ENCODE peak calls at places on chromosomes 13 and 19, in nine cellular contexts. One of them, this sample, is unnamed.

GRCh38 chr13:114043421-114044053 is 69.7 kb upstream of the C13orf46 start:
- DNase-seq in HL-60: peak; percentile 98
- DNase-seq in sigmoid colon: peak; percentile 88
- DNase-seq in lower leg skin: peak; percentile 62
- DNase-seq in colonic mucosa: no peak
- DNase-seq in WERI-Rb-1: peak; percentile 89
- DNase-seq in tibial nerve: peak; percentile 49
- DNase-seq in fibroblast of villous mesenchyme: peak; percentile 100
- DNase-seq in thoracic aorta: no peak
- DNase-seq in this sample: no peak

GRCh38 chr13:33279898-33280549 is 5.5 kb downstream of the STARD13 start:
- DNase-seq in HL-60: no peak
- DNase-seq in sigmoid colon: no peak
- DNase-seq in lower leg skin: peak; percentile 63
- DNase-seq in colonic mucosa: no peak
- DNase-seq in WERI-Rb-1: no peak
- DNase-seq in tibial nerve: no peak
- DNase-seq in fibroblast of villous mesenchyme: no peak
- DNase-seq in thoracic aorta: no peak
- DNase-seq in this sample: no peak

GRCh38 chr19:6802336-6803035 is 30.0 kb downstream of the VAV1 start:
- DNase-seq in HL-60: peak; percentile 91
- DNase-seq in sigmoid colon: peak; percentile 67
- DNase-seq in lower leg skin: peak; percentile 56
- DNase-seq in colonic mucosa: peak; percentile 42
- DNase-seq in WERI-Rb-1: no peak
- DNase-seq in tibial nerve: no peak
- DNase-seq in fibroblast of villous mesenchyme: no peak
- DNase-seq in thoracic aorta: no peak
- DNase-seq in this sample: no peak

GRCh38 chr19:7986321-7987083 is 18.9 kb downstream of the ELAVL1 start:
- DNase-seq in HL-60: no peak
- DNase-seq in sigmoid colon: no peak
- DNase-seq in lower leg skin: no peak
- DNase-seq in colonic mucosa: no peak
- DNase-seq in WERI-Rb-1: no peak
- DNase-seq in tibial nerve: no peak
- DNase-seq in fibroblast of villous mesenchyme: peak; percentile 72
- DNase-seq in thoracic aorta: no peak
- DNase-seq in this sample: peak; percentile 10

GRCh38 chr13:52128714-52129700 is at the start of gene NEK5:
- DNase-seq in HL-60: peak; percentile 61
- DNase-seq in sigmoid colon: peak; percentile 70
- DNase-seq in lower leg skin: peak; percentile 23
- DNase-seq in colonic mucosa: peak; percentile 73
- DNase-seq in WERI-Rb-1: peak; percentile 51
- DNase-seq in tibial nerve: no peak
- DNase-seq in fibroblast of villous mesenchyme: peak; percentile 45
- DNase-seq in thoracic aorta: no peak
- DNase-seq in this sample: no peak

GRCh38 chr13:99639126-99639525 is 137.9 kb downstream of the TM9SF2 start:
- DNase-seq in HL-60: no peak
- DNase-seq in sigmoid colon: no peak
- DNase-seq in lower leg skin: no peak
- DNase-seq in colonic mucosa: no peak
- DNase-seq in WERI-Rb-1: no peak
- DNase-seq in tibial nerve: no peak
- DNase-seq in fibroblast of villous mesenchyme: no peak
- DNase-seq in thoracic aorta: no peak
- DNase-seq in this sample: no peak

GRCh38 chr13:114029866-114030625 is 56.2 kb upstream of the C13orf46 start:
- DNase-seq in HL-60: no peak
- DNase-seq in sigmoid colon: no peak
- DNase-seq in lower leg skin: no peak
- DNase-seq in colonic mucosa: no peak
- DNase-seq in WERI-Rb-1: no peak
- DNase-seq in tibial nerve: no peak
- DNase-seq in fibroblast of villous mesenchyme: no peak
- DNase-seq in thoracic aorta: no peak
- DNase-seq in this sample: no peak

GRCh38 chr13:28340272-28340793 is 154.6 kb downstream of the FLT1 start:
- DNase-seq in HL-60: no peak
- DNase-seq in sigmoid colon: no peak
- DNase-seq in lower leg skin: no peak
- DNase-seq in colonic mucosa: no peak
- DNase-seq in WERI-Rb-1: no peak
- DNase-seq in tibial nerve: no peak
- DNase-seq in fibroblast of villous mesenchyme: peak; percentile 45
- DNase-seq in thoracic aorta: no peak
- DNase-seq in this sample: no peak

GRCh38 chr13:95564948-95565347 is 12.4 kb downstream of the CLDN10 start:
- DNase-seq in HL-60: no peak
- DNase-seq in sigmoid colon: no peak
- DNase-seq in lower leg skin: no peak
- DNase-seq in colonic mucosa: no peak
- DNase-seq in WERI-Rb-1: no peak
- DNase-seq in tibial nerve: no peak
- DNase-seq in fibroblast of villous mesenchyme: peak; percentile 71
- DNase-seq in thoracic aorta: no peak
- DNase-seq in this sample: no peak

GRCh38 chr13:23609414-23610186 is 39.4 kb downstream of the TNFRSF19 start:
- DNase-seq in HL-60: no peak
- DNase-seq in sigmoid colon: no peak
- DNase-seq in lower leg skin: peak; percentile 42
- DNase-seq in colonic mucosa: peak; percentile 23
- DNase-seq in WERI-Rb-1: no peak
- DNase-seq in tibial nerve: peak; percentile 33
- DNase-seq in fibroblast of villous mesenchyme: peak; percentile 81
- DNase-seq in thoracic aorta: no peak
- DNase-seq in this sample: no peak

GRCh38 chr13:58960909-58961308 is 1202.8 kb downstream of the DIAPH3 start:
- DNase-seq in HL-60: no peak
- DNase-seq in sigmoid colon: no peak
- DNase-seq in lower leg skin: no peak
- DNase-seq in colonic mucosa: no peak
- DNase-seq in WERI-Rb-1: no peak
- DNase-seq in tibial nerve: no peak
- DNase-seq in fibroblast of villous mesenchyme: no peak
- DNase-seq in thoracic aorta: no peak
- DNase-seq in this sample: no peak

GRCh38 chr13:72781461-72782439 is at the start of the genes DIS3 and PIBF1:
- DNase-seq in HL-60: peak; percentile 100
- DNase-seq in sigmoid colon: peak; percentile 98
- DNase-seq in lower leg skin: peak; percentile 98
- DNase-seq in colonic mucosa: peak; percentile 99
- DNase-seq in WERI-Rb-1: peak; percentile 98
- DNase-seq in tibial nerve: peak; percentile 93
- DNase-seq in fibroblast of villous mesenchyme: peak; percentile 98
- DNase-seq in thoracic aorta: peak; percentile 92
- DNase-seq in this sample: peak; percentile 84

GRCh38 chr13:52779028-52779612 is 39.5 kb upstream of the CNMD start:
- DNase-seq in HL-60: no peak
- DNase-seq in sigmoid colon: no peak
- DNase-seq in lower leg skin: no peak
- DNase-seq in colonic mucosa: no peak
- DNase-seq in WERI-Rb-1: peak; percentile 45
- DNase-seq in tibial nerve: no peak
- DNase-seq in fibroblast of villous mesenchyme: no peak
- DNase-seq in thoracic aorta: no peak
- DNase-seq in this sample: no peak

GRCh38 chr13:109494955-109495354 is 291.4 kb downstream of the IRS2 start:
- DNase-seq in HL-60: no peak
- DNase-seq in sigmoid colon: no peak
- DNase-seq in lower leg skin: no peak
- DNase-seq in colonic mucosa: no peak
- DNase-seq in WERI-Rb-1: no peak
- DNase-seq in tibial nerve: no peak
- DNase-seq in fibroblast of villous mesenchyme: peak; percentile 80
- DNase-seq in thoracic aorta: no peak
- DNase-seq in this sample: no peak

GRCh38 chr19:37329686-37330085 is 41.2 kb upstream of the ZNF527 start:
- DNase-seq in HL-60: no peak
- DNase-seq in sigmoid colon: no peak
- DNase-seq in lower leg skin: no peak
- DNase-seq in colonic mucosa: no peak
- DNase-seq in WERI-Rb-1: peak; percentile 65
- DNase-seq in tibial nerve: no peak
- DNase-seq in fibroblast of villous mesenchyme: no peak
- DNase-seq in thoracic aorta: no peak
- DNase-seq in this sample: no peak
- TF ChIP-seq CTCF in HL-60: no peak
- TF ChIP-seq CTCF in sigmoid colon: no peak
- TF ChIP-seq CTCF in lower leg skin: no peak
- TF ChIP-seq CTCF in colonic mucosa: no peak
- TF ChIP-seq CTCF in WERI-Rb-1: peak; percentile 67
- TF ChIP-seq CTCF in tibial nerve: no peak
- TF ChIP-seq CTCF in fibroblast of villous mesenchyme: peak; percentile 29
- TF ChIP-seq CTCF in thoracic aorta: no peak
- TF ChIP-seq CTCF in this sample: no peak

GRCh38 chr13:44273216-44273615 is 100.4 kb upstream of the SERP2 start:
- DNase-seq in HL-60: no peak
- DNase-seq in sigmoid colon: no peak
- DNase-seq in lower leg skin: no peak
- DNase-seq in colonic mucosa: no peak
- DNase-seq in WERI-Rb-1: no peak
- DNase-seq in tibial nerve: no peak
- DNase-seq in fibroblast of villous mesenchyme: no peak
- DNase-seq in thoracic aorta: no peak
- DNase-seq in this sample: no peak

GRCh38 chr13:44273991-44274810 is 99.4 kb upstream of the SERP2 start:
- DNase-seq in HL-60: no peak
- DNase-seq in sigmoid colon: no peak
- DNase-seq in lower leg skin: no peak
- DNase-seq in colonic mucosa: no peak
- DNase-seq in WERI-Rb-1: no peak
- DNase-seq in tibial nerve: no peak
- DNase-seq in fibroblast of villous mesenchyme: peak; percentile 94
- DNase-seq in thoracic aorta: no peak
- DNase-seq in this sample: no peak

GRCh38 chr13:44272692-44273091 is 100.9 kb upstream of the SERP2 start:
- DNase-seq in HL-60: no peak
- DNase-seq in sigmoid colon: no peak
- DNase-seq in lower leg skin: no peak
- DNase-seq in colonic mucosa: no peak
- DNase-seq in WERI-Rb-1: no peak
- DNase-seq in tibial nerve: no peak
- DNase-seq in fibroblast of villous mesenchyme: no peak
- DNase-seq in thoracic aorta: no peak
- DNase-seq in this sample: no peak

GRCh38 chr13:44276061-44276460 is 97.6 kb upstream of the SERP2 start:
- DNase-seq in HL-60: no peak
- DNase-seq in sigmoid colon: no peak
- DNase-seq in lower leg skin: no peak
- DNase-seq in colonic mucosa: no peak
- DNase-seq in WERI-Rb-1: no peak
- DNase-seq in tibial nerve: no peak
- DNase-seq in fibroblast of villous mesenchyme: no peak
- DNase-seq in thoracic aorta: no peak
- DNase-seq in this sample: no peak

DNA sequence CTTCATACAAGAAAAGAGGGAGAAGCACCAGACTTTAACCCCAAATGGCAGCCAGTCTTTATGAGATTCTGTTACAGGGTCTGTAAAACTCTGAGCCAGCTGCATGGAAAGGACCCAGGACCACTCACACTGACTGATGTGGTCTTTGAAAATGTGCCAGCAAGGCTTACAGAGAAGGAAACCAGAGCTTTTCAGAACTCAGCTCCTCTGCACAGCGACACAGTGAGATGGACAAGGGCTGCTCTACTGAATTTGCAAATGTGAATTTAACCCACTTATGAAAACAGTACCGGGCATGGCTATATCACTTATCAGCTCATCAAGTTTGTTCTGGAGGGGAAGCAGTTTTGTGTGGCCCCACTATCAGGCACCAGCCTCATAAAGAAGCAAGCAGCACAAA is 98.8 kb upstream of the SERP2 start:
- DNase-seq in HL-60: no peak
- DNase-seq in sigmoid colon: no peak
- DNase-seq in lower leg skin: no peak
- DNase-seq in colonic mucosa: no peak
- DNase-seq in WERI-Rb-1: no peak
- DNase-seq in tibial nerve: no peak
- DNase-seq in fibroblast of villous mesenchyme: peak; percentile 59
- DNase-seq in thoracic aorta: no peak
- DNase-seq in this sample: no peak
- H3K4me3 ChIP-seq in HL-60: no peak overlapping the region
- H3K4me3 ChIP-seq in sigmoid colon: no peak overlapping the region
- H3K4me3 ChIP-seq in lower leg skin: no peak overlapping the region
- H3K4me3 ChIP-seq in colonic mucosa: no peak overlapping the region
- H3K4me3 ChIP-seq in WERI-Rb-1: no peak overlapping the region
- H3K4me3 ChIP-seq in tibial nerve: peak overlapping the region; percentile 35
- H3K4me3 ChIP-seq in fibroblast of villous mesenchyme: no peak overlapping the region
- H3K4me3 ChIP-seq in thoracic aorta: peak overlapping the region; percentile 59
- H3K4me3 ChIP-seq in this sample: no peak overlapping the region

DNA sequence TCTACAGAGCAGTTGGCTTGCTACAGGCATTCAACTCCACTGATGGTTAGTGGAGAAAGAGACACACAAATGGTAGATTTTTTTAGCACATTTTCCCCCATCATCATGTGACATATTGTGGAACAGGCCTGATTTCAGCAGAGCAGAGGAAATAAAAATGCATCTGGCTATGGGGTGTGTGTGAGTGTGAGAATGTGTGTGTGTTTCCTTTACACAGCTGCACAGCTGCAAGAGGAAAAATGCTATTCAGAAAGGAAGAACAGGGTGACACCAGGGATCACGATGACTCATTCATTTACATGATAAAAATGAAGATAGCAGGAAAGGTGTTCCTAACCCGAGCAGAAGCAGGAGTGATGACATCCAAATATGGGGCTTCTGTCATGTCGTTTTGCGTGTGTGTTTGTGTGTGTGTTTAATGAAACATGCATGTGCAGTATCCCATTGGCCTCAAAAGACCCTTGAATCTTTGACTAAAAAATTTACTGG is 469.5 kb upstream of the TSHZ3 start:
- DNase-seq in HL-60: no peak
- DNase-seq in sigmoid colon: no peak
- DNase-seq in lower leg skin: no peak
- DNase-seq in colonic mucosa: no peak
- DNase-seq in WERI-Rb-1: no peak
- DNase-seq in tibial nerve: no peak
- DNase-seq in fibroblast of villous mesenchyme: no peak
- DNase-seq in thoracic aorta: no peak
- DNase-seq in this sample: no peak
- TF ChIP-seq CTCF in HL-60: no peak
- TF ChIP-seq CTCF in sigmoid colon: no peak
- TF ChIP-seq CTCF in lower leg skin: no peak
- TF ChIP-seq CTCF in colonic mucosa: no peak
- TF ChIP-seq CTCF in WERI-Rb-1: no peak
- TF ChIP-seq CTCF in tibial nerve: no peak
- TF ChIP-seq CTCF in fibroblast of villous mesenchyme: no peak
- TF ChIP-seq CTCF in thoracic aorta: no peak
- TF ChIP-seq CTCF in this sample: no peak

DNA sequence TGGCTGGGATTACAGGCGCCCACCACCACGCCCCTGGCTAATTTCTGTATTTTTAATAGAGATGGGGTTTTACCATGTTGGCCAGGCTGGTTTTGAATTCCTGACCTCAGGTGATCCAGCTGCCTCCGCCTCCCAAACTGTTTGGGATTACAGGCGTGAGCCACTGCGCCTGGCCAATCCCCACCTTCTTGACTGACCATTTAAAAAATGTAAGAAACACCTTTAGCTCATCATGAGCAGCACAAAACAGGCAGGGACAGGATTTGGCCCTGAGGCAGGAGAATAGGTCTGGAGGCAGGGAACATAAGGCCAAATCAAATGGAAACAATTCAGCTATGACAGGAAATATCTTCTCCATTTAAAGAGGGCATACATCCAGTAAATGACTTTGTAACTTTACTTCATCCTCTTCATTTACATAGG is 1.4 kb upstream of the MPV17L2 start:
- DNase-seq in HL-60: no peak
- DNase-seq in sigmoid colon: no peak
- DNase-seq in lower leg skin: no peak
- DNase-seq in colonic mucosa: peak; percentile 38
- DNase-seq in WERI-Rb-1: peak; percentile 64
- DNase-seq in tibial nerve: no peak
- DNase-seq in fibroblast of villous mesenchyme: no peak
- DNase-seq in thoracic aorta: no peak
- DNase-seq in this sample: no peak
- H3K4me3 ChIP-seq in HL-60: peak overlapping the region; percentile 95
- H3K4me3 ChIP-seq in sigmoid colon: peak overlapping the region; percentile 70
- H3K4me3 ChIP-seq in lower leg skin: no peak overlapping the region
- H3K4me3 ChIP-seq in colonic mucosa: peak overlapping the region; percentile 46
- H3K4me3 ChIP-seq in WERI-Rb-1: peak overlapping the region; percentile 64
- H3K4me3 ChIP-seq in tibial nerve: peak overlapping the region; percentile 82
- H3K4me3 ChIP-seq in fibroblast of villous mesenchyme: peak overlapping the region; percentile 74
- H3K4me3 ChIP-seq in thoracic aorta: peak overlapping the region; percentile 81
- H3K4me3 ChIP-seq in this sample: peak overlapping the region; percentile 65